ENCODE peak calls at places on chromosomes 11 and 22, in seven cellular contexts. D, L, R, C, B, I and V are unnamed samples.

GRCh38 chr11:33317662-33318061 is 60.5 kb downstream of the HIPK3 start:
- DNase-seq in I (no peak), B (no peak), D (no peak), C (no peak), R (no peak), L (no peak), V (no peak)

GRCh38 chr11:100563541-100564280 is 123.4 kb upstream of the ARHGAP42 start:
- DNase-seq in I (no peak), B (no peak), R (no peak), L (no peak), D (no peak), C (no peak), V (no peak)

GRCh38 chr11:27660171-27660570 is 40.1 kb downstream of the BDNF start:
- DNase-seq in R (no peak), B (no peak), L (no peak), D (no peak), C (no peak), I (no peak), V (no peak)

GRCh38 chr11:14029971-14030531 is 67.5 kb downstream of the SPON1 start:
- DNase-seq in D (peak; percentile 72), C (peak; percentile 72), I (no peak), L (no peak), B (peak; percentile 84), R (no peak), V (peak; percentile 19)

GRCh38 chr11:61602775-61603569 is 22.1 kb upstream of the SYT7 start:
- DNase-seq in B (no peak), D (peak; percentile 93), R (peak; percentile 94), I (no peak), L (no peak), C (peak; percentile 53), V (peak; percentile 90)

GRCh38 chr22:48952256-48953102 is 875.2 kb downstream of the BRD1 start:
- DNase-seq in R (no peak), I (peak; percentile 29), B (no peak), D (peak; percentile 6), L (no peak), C (no peak), V (peak; percentile 3)

GRCh38 chr11:46896719-46897406 is 21.5 kb downstream of the LRP4 start:
- DNase-seq in B (no peak), I (no peak), D (no peak), R (no peak), C (no peak), L (peak; percentile 58), V (no peak)

GRCh38 chr11:4185561-4185960 is 91.0 kb downstream of the RRM1 start:
- DNase-seq in I (no peak), D (no peak), C (no peak), B (no peak), R (no peak), L (no peak), V (no peak)

GRCh38 chr22:49966716-49967332 is 6.3 kb downstream of the PIM3 start:
- DNase-seq in I (peak; percentile 52), B (peak; percentile 87), D (peak; percentile 57), L (no peak), C (peak; percentile 29), R (peak; percentile 86), V (peak; percentile 92)

DNA sequence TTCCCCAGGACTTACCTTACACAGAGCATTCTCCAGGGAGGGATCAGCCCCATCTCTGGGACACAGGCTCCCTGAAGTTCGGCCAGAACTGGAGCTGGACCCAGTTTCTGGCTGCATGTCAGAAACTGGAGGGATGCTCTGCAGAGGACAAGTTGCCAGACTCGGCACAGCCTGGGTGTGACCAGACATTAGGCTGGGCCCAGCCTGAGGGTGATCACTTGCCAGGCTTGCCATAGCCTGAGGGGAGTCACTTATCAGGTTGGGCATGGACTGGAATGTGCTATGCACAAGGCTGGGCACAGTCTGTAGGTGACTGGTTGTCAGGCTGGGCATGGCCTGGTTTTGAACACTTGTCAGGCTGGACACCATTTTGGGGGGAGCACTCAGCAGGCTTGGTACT is 30.7 kb upstream of the STK33 start:
- DNase-seq in I (no peak), L (no peak), R (no peak), D (no peak), C (peak; percentile 29), B (no peak), V (no peak)
- H3K4me3 ChIP-seq in I (no peak overlapping the region), L (no peak overlapping the region), R (no peak overlapping the region), D (no peak overlapping the region), C (no peak overlapping the region), B (no peak overlapping the region), V (no peak overlapping the region)

DNA sequence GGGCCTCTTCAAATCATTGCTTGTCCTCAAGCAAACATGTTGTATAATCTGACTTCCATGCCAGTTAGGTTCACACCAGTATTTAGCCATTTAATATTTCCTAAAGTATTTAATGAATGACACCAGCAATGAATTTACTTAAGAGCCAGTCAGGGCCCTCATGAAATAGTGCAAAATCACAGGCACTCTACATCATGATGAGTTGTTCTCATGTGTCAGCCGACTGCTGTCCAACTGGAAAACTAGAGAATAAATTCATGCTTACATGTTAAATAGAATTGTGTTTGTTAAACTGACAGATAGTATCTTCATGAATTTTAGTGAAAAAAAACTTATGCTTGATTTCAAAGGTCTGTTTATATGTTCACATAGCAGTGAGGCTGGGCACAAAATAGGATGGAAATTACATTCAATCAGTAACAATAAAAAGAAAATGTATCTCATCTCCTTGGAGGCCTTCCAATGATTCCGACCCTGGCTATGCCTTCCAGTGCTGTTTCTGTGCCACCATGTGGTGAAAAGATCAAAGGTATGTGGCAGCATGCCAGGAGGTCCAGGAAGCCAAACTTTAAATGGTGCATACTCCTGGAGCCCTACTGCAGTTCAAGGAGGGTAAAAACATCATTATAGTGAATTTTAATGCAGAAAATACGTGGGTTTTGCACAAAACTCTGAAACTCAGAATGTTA is 45.2 kb downstream of the CTSC start:
- DNase-seq in I (no peak), R (no peak), L (no peak), C (no peak), D (no peak), B (peak; percentile 49), V (no peak)
- TF ChIP-seq CTCF in I (no peak), R (no peak), L (no peak), C (no peak), D (peak; percentile 8), B (peak; percentile 19), V (no peak)

GRCh38 chr11:64998690-64999431 is 2.1 kb upstream of the BATF2 start:
- DNase-seq in C (no peak), L (peak; percentile 65), R (no peak), B (no peak), D (no peak), I (no peak), V (no peak)

GRCh38 chr11:64998141-64998540 is 1.4 kb upstream of the BATF2 start:
- DNase-seq in B (no peak), L (no peak), D (no peak), C (no peak), R (no peak), I (no peak), V (no peak)

GRCh38 chr11:64994318-64994717 is 2.5 kb downstream of the BATF2 start:
- DNase-seq in D (no peak), L (no peak), R (no peak), B (no peak), I (no peak), C (no peak), V (no peak)

GRCh38 chr11:64996327-64996709 is 453 bp downstream of the BATF2 start:
- DNase-seq in R (no peak), C (no peak), D (no peak), I (no peak), B (no peak), L (no peak), V (no peak)

DNA sequence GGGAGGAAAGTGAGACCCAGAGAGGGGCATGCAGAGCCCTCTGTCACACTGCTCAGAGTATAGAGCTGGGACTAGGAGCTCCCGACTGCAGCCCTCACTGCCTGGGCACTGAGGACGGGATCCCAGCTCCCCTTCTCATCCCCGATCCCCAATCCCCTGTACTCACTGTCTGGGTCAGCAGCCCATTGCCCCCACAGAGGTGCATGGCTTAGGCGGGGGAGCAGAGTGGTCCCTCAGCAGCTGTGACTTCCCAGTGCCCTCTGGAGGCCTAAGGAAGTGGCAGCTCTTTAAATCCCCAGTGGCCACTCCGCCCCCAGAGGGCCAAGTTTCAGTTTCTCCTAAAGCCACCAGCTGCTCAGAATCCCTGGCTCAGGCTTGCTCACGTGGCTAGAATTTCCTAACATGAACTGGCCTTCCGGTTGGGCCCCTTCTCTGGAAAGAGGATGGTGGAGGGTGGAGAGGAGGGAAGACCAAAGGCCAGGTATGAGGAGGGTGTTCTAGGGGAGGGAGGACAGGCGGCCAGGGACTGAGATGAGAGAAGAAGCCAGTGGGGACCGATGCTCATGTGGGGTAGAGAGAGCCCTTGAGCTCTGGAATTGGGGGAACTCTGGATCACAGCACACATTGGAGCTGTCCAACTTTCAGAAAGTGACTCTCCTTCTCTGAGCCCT is at the start of gene BATF2:
- DNase-seq in C (peak; percentile 77), B (peak; percentile 85), R (no peak), L (peak; percentile 89), I (peak; percentile 78), D (peak; percentile 68), V (peak; percentile 92)
- TF ChIP-seq POLR2A in C (peak; percentile 43), B (peak; percentile 89), R (no peak), L (no peak), I (peak; percentile 47), D (peak; percentile 29), V (no peak)

GRCh38 chr11:64186205-64187165 is 514 bp downstream of the STIP1 start:
- DNase-seq in B (no peak), I (no peak), C (no peak), D (no peak), L (no peak), R (no peak), V (no peak)

GRCh38 chr11:64183890-64184289 is 2.1 kb upstream of the STIP1 start:
- DNase-seq in D (no peak), L (no peak), R (no peak), I (no peak), C (no peak), B (no peak), V (no peak)

GRCh38 chr11:64180871-64181270 is 5.1 kb upstream of the STIP1 start:
- DNase-seq in B (no peak), C (no peak), D (no peak), I (no peak), L (no peak), R (no peak), V (no peak)

GRCh38 chr11:64181506-64182411 is 4.2 kb upstream of the STIP1 start:
- DNase-seq in R (peak; percentile 96), L (peak; percentile 87), D (peak; percentile 91), B (peak; percentile 74), C (peak; percentile 94), I (peak; percentile 68), V (peak; percentile 92)

DNA sequence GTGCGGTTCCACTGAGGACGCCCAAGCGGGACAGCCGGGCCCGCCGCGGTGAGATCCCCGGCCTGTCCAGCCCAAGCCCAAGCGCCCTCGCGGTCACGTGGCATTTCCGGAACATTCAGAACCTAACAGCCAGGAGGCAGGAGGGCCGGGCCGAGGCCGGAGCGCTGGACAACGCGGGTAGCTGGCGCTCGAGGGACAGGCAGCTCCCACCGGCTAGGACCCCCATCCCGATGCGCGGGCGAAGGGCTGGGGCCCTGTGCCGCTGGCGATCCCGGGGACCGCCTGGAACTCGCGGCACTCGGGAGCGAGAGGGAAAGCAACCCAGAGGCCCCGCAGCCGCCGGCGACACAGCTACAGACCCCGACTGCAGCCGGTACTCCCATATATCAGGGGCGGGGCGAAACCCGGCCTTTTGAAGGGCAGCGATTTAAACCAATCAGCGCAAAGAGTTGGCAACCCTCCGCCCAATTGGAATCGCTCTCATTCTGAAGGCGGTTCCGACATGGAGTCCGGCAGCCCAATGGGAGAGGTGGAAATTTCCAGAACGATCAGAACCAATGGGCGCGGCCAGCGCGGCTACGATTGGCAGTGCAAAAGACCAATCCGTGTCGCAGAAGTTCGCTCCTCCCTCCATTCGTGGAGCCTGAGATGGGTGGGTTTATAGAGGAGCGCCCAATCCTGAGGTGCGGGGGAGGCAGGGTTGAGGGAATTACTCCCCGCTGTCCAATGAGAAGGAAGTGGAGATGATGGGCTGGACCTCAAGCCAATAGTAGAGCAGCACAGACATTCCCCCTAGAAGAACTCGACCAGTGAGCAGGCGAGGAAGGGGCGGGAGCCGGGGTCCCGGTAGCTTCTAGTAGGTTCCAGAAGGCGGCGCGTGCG is at the start of gene STIP1:
- DNase-seq in C (peak; percentile 99), I (peak; percentile 99), D (peak; percentile 99), B (peak; percentile 97), R (peak; percentile 100), L (peak; percentile 99), V (peak; percentile 100)
- H3K4me3 ChIP-seq in C (peak within 1 kb of the TSS; percentile 65), I (peak within 1 kb of the TSS; percentile 55), D (peak within 1 kb of the TSS; percentile 75), B (peak within 1 kb of the TSS; percentile 58), R (no peak within 1 kb of the TSS), L (peak within 1 kb of the TSS; percentile 52), V (peak within 1 kb of the TSS; percentile 45)